ENCODE peak calls at places on chromosome 11, in seven cellular contexts. V is spleen; B is CD8-positive, alpha-beta memory T cell; C is suprapubic skin; G is left ventricle myocardium inferior; F is fibroblast of lung; S is GM23248. O is an unnamed sample. For H3K9me3, the result is how much of the 10 kb centered on the place peaks cover.

GRCh38 chr11:27266125-27266524 is 96.9 kb downstream of the CCDC34 start:
- DNase-seq in V (no peak), B (no peak), C (no peak), G (no peak), F (no peak), S (no peak), O (no peak)

GRCh38 chr11:62552465-62552782 is 5.8 kb upstream of the AHNAK start:
- DNase-seq in V (no peak), B (no peak), C (no peak), G (peak), F (peak), S (peak), O (no peak)

GRCh38 chr11:26227311-26227710 is 104.6 kb upstream of the ANO3 start:
- DNase-seq in V (no peak), B (no peak), C (no peak), G (no peak), F (peak), S (peak), O (no peak)

GRCh38 chr11:68099057-68099456 is 22.1 kb downstream of the CHKA start:
- DNase-seq in V (no peak), B (no peak), C (no peak), G (no peak), F (no peak), S (no peak), O (no peak)

GRCh38 chr11:57903011-57903410 is 120.7 kb upstream of the OR9Q1 start:
- DNase-seq in V (no peak), B (no peak), C (no peak), G (no peak), F (no peak), S (no peak), O (no peak)

GRCh38 chr11:130638048-130638447 is 189.6 kb downstream of the ADAMTS15 start:
- DNase-seq in V (no peak), B (no peak), C (no peak), G (no peak), F (peak), S (no peak), O (no peak)

GRCh38 chr11:55942785-55943392 is 6.7 kb upstream of the OR5I1 start:
- DNase-seq in V (no peak), B (no peak), C (no peak), G (no peak), F (peak), S (peak), O (no peak)

GRCh38 chr11:88555018-88555828 is 217.7 kb upstream of the CTSC start:
- DNase-seq in V (no peak), B (no peak), C (no peak), G (no peak), F (peak), S (peak), O (no peak)

GRCh38 chr11:35214792-35215193 is 75.8 kb downstream of the CD44 start:
- DNase-seq in V (no peak), B (no peak), C (no peak), G (no peak), F (peak), S (peak), O (no peak)

GRCh38 chr11:110793556-110793955 is 81.3 kb upstream of the ARHGAP20 start:
- DNase-seq in V (no peak), B (no peak), C (no peak), G (no peak), F (no peak), S (no peak), O (no peak)

GRCh38 chr11:32178692-32179091 is 87.8 kb downstream of the RCN1 start:
- DNase-seq in V (no peak), B (no peak), C (no peak), G (no peak), F (no peak), S (no peak), O (no peak)

GRCh38 chr11:24634606-24635160 is 137.8 kb downstream of the LUZP2 start:
- DNase-seq in V (no peak), B (no peak), C (no peak), G (no peak), F (no peak), S (no peak), O (no peak)

GRCh38 chr11:132531921-132532320 is 1000.4 kb downstream of the OPCML start:
- DNase-seq in V (no peak), B (no peak), C (no peak), G (no peak), F (no peak), S (no peak), O (no peak)

GRCh38 chr11:118790357-118791014 is 478 bp downstream of the DDX6 start:
- DNase-seq in V (peak), B (peak), C (peak), G (peak), F (peak), S (peak), O (peak)

GRCh38 chr11:58024601-58025091 is 965 bp downstream of the OR9Q1 start:
- DNase-seq in V (no peak), B (no peak), C (no peak), G (peak), F (peak), S (peak), O (no peak)

GRCh38 chr11:71580057-71581003 is 2.3 kb downstream of the KRTAP5-11 start:
- DNase-seq in V (no peak), B (no peak), C (no peak), G (peak), F (peak), S (peak), O (peak)

GRCh38 chr11:64343740-64344133 is 3.7 kb downstream of the CCDC88B start:
- DNase-seq in V (peak), B (no peak), C (no peak), G (no peak), F (no peak), S (peak), O (no peak)

GRCh38 chr11:61955416-61956135 is 5.4 kb downstream of the BEST1 start:
- DNase-seq in V (peak), B (peak), C (peak), G (no peak), F (no peak), S (peak), O (peak)

GRCh38 chr11:1341928-1342524 is 32.6 kb upstream of the TOLLIP start:
- DNase-seq in V (no peak), B (no peak), C (no peak), G (no peak), F (peak), S (peak), O (no peak)

GRCh38 chr11:60193687-60194433 is 11.0 kb upstream of the MS4A6A start:
- DNase-seq in V (no peak), B (peak), C (no peak), G (no peak), F (peak), S (peak), O (peak)

GRCh38 chr11:68049509-68050370 is 10.9 kb downstream of the TCIRG1 start:
- DNase-seq in V (peak), B (no peak), C (no peak), G (no peak), F (no peak), S (no peak), O (no peak)

GRCh38 chr11:75344761-75345454 is 6.6 kb downstream of the ARRB1 start:
- DNase-seq in V (no peak), B (no peak), C (no peak), G (no peak), F (no peak), S (peak), O (no peak)

GRCh38 chr11:96114178-96115070 is 190.5 kb upstream of the MTMR2 start:
- DNase-seq in V (no peak), B (no peak), C (no peak), G (no peak), F (no peak), S (no peak), O (no peak)

GRCh38 chr11:85619497-85619896 is 7.6 kb downstream of the DLG2 start:
- DNase-seq in V (no peak), B (no peak), C (no peak), G (no peak), F (no peak), S (no peak), O (no peak)

GRCh38 chr11:116513894-116514293 is 258.9 kb downstream of the BUD13 start:
- DNase-seq in V (no peak), B (no peak), C (peak), G (peak), F (peak), S (peak), O (no peak)

GRCh38 chr11:124763156-124763947 is 1.3 kb upstream of the ESAM start:
- DNase-seq in V (peak), B (peak), C (peak), G (peak), F (peak), S (peak), O (peak)

GRCh38 chr11:118674094-118674460 is 5.4 kb downstream of the TREH start:
- DNase-seq in V (no peak), B (no peak), C (no peak), G (no peak), F (no peak), S (no peak), O (no peak)

GRCh38 chr11:37409124-37409523 is 811.1 kb upstream of the RAG2 start:
- DNase-seq in V (no peak), B (no peak), C (no peak), G (no peak), F (no peak), S (no peak), O (no peak)

GRCh38 chr11:58924230-58924629 is 15.1 kb upstream of the GLYATL1 start:
- DNase-seq in V (no peak), B (no peak), C (no peak), G (no peak), F (no peak), S (no peak), O (no peak)

GRCh38 chr11:6498121-6498520 is 1.0 kb downstream of the DNHD1 start:
- DNase-seq in V (no peak), B (no peak), C (no peak), G (no peak), F (peak), S (peak), O (no peak)

GRCh38 chr11:17161515-17161914 is 46.3 kb downstream of the PIK3C2A start:
- DNase-seq in V (no peak), B (no peak), C (no peak), G (no peak), F (no peak), S (no peak), O (no peak)

GRCh38 chr11:111417766-111418435 is 38.8 kb upstream of the POU2AF1 start:
- DNase-seq in V (peak), B (no peak), C (no peak), G (peak), F (peak), S (peak), O (no peak)

GRCh38 chr11:9689721-9690120 is 25.8 kb downstream of the SWAP70 start:
- DNase-seq in V (no peak), B (no peak), C (no peak), G (no peak), F (no peak), S (peak), O (no peak)
- H3K27ac ChIP-seq in V (peak), B (no peak), C (peak), G (peak), F (no peak), S (peak), O (no peak)

GRCh38 chr11:2866178-2866577 is 19.4 kb downstream of the CDKN1C start:
- DNase-seq in V (no peak), B (no peak), C (no peak), G (no peak), F (no peak), S (no peak), O (no peak)
- H3K9me3 ChIP-seq in V (under half), B (under half), C (under half), G (under half), F (under half), S (under half), O (under half)

GRCh38 chr11:2892215-2893020 is 6.8 kb upstream of the CDKN1C start:
- DNase-seq in V (peak), B (peak), C (no peak), G (peak), F (peak), S (peak), O (peak)
- H3K27ac ChIP-seq in V (peak), B (peak), C (peak), G (peak), F (no peak), S (no peak), O (peak)

DNA sequence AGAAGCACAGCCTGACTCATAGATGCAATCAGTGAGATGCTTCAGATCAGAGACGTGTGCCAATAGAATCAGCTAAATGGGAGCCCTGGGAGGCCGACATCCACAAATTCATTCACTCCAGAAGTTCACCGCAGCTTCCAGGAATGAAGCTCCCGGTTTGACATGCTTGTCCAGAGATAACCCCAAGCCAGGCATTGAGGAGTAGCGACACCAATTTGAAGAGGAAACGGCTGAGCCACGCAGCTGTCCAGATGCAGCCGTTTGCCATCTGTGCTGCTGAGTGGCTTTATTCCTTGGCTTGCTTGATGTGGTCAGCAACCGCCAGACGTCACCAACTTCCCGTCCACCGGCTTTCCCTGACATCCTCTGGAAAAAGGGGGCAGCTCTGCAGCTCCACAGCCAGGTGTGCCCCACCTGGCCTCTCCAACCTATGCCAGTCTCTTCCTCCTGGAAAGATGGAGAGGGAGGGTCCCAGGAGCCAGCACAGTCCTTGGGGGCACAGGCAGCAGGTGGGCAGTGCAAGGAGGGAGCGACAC is 123.9 kb upstream of the OPCML start:
- DNase-seq in V (no peak), B (no peak), C (no peak), G (no peak), F (no peak), S (no peak), O (no peak)
- H3K9me3 ChIP-seq in V (under half), B (under half), C (under half), G (under half), F (under half), S (under half), O (under half)

GRCh38 chr11:7538023-7538422 is 24.2 kb downstream of the PPFIBP2 start:
- DNase-seq in V (no peak), B (no peak), C (no peak), G (peak), F (no peak), S (peak), O (no peak)
- H3K27ac ChIP-seq in V (no peak), B (no peak), C (peak), G (peak), F (no peak), S (no peak), O (no peak)

GRCh38 chr11:12043959-12044772 is 35.7 kb upstream of the DKK3 start:
- DNase-seq in V (no peak), B (peak), C (peak), G (peak), F (peak), S (peak), O (peak)
- H3K9me3 ChIP-seq in V (under half), B (under half), C (under half), G (under half), F (under half), S (under half), O (under half)

DNA sequence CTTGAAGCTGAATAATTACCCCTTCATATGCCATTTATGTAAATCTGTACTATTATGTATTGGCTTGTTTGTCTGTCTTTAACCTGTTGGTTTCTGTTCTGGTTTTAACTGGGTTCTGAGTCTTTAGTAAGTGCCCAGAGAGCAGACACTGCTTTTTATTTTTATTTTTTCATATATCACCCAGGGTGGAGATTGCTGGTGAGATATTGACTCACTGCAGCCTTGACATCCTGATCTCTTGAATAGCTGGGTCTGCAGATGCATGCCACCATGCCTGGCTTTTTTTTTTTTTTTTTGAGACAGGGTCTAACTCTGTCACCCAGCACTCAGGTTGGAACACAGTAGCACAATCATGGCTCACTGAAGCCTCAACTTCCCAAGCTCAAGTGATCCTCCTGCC is 19.4 kb downstream of the GRAMD1B start:
- DNase-seq in V (no peak), B (no peak), C (no peak), G (no peak), F (no peak), S (no peak), O (no peak)
- H3K27ac ChIP-seq in V (no peak), B (no peak), C (no peak), G (no peak), F (no peak), S (no peak), O (no peak)

O was measured in CD4-positive, alpha-beta T cell.